ENCODE peak calls at places on chromosomes 1 and 21, in seven cellular contexts. J, X, C, P, I, E and B are unnamed samples.

GRCh38 chr1:21904725-21905520 is 32.2 kb downstream of the HSPG2 start:
- DNase-seq in E (peak), C (no peak), P (peak), J (no peak), X (peak), I (peak), B (no peak)

GRCh38 chr1:17229379-17229778 is 19.5 kb upstream of the PADI3 start:
- DNase-seq in E (no peak), P (no peak), J (no peak), C (no peak), I (no peak), X (no peak), B (no peak)

GRCh38 chr1:189669846-189670245 is 807.8 kb downstream of the BRINP3 start:
- DNase-seq in I (no peak), E (no peak), P (peak), X (no peak), J (no peak), C (no peak), B (no peak)

GRCh38 chr1:96845464-96845863 is 123.9 kb downstream of the PTBP2 start:
- DNase-seq in J (no peak), P (peak), C (peak), E (peak), I (peak), X (no peak), B (no peak)

GRCh38 chr1:21534674-21535378 is 25.6 kb downstream of the ALPL start:
- DNase-seq in P (peak), I (peak), J (no peak), E (no peak), C (peak), X (no peak), B (no peak)

GRCh38 chr1:29706936-29707335 is 470.6 kb downstream of the PTPRU start:
- DNase-seq in E (no peak), X (peak), I (peak), J (peak), P (peak), C (peak), B (peak)

GRCh38 chr1:44531785-44532566 is 126.9 kb downstream of the RNF220 start:
- DNase-seq in I (no peak), C (no peak), J (no peak), E (no peak), X (no peak), P (peak), B (no peak)

GRCh38 chr1:36942093-36942492 is 92.2 kb downstream of the GRIK3 start:
- DNase-seq in E (no peak), I (no peak), J (no peak), C (no peak), P (no peak), X (no peak), B (no peak)

GRCh38 chr1:23558140-23558871 is 995 bp downstream of the ID3 start:
- DNase-seq in C (no peak), E (peak), J (no peak), X (peak), I (peak), P (peak), B (no peak)

GRCh38 chr1:224929335-224930237 is at the start of gene DNAH14:
- DNase-seq in J (peak), X (peak), C (peak), P (peak), I (peak), E (peak), B (peak)

GRCh38 chr1:206495011-206495461 is 12.3 kb upstream of the RASSF5 start:
- DNase-seq in I (no peak), E (no peak), C (no peak), J (no peak), P (no peak), X (peak), B (no peak)

GRCh38 chr1:210556475-210556874 is 227.8 kb downstream of the HHAT start:
- DNase-seq in P (no peak), I (no peak), C (no peak), X (no peak), J (no peak), E (no peak), B (no peak)

GRCh38 chr1:164256456-164256855 is 302.5 kb upstream of the PBX1 start:
- DNase-seq in P (no peak), C (no peak), E (no peak), X (no peak), J (no peak), I (no peak), B (no peak)

GRCh38 chr21:45522381-45522780 is 19.9 kb downstream of the SLC19A1 start:
- DNase-seq in P (no peak), E (no peak), X (no peak), I (no peak), C (no peak), J (no peak), B (no peak)

GRCh38 chr1:55894521-55894920 is 679.4 kb upstream of the USP24 start:
- DNase-seq in E (no peak), J (no peak), X (no peak), I (no peak), C (no peak), P (peak), B (no peak)

GRCh38 chr1:66333463-66334232 is 200.3 kb upstream of the SGIP1 start:
- DNase-seq in P (no peak), J (no peak), C (peak), X (no peak), E (peak), I (no peak), B (no peak)

GRCh38 chr1:205444300-205444930 is 11.4 kb downstream of the BLACAT1 start:
- DNase-seq in C (no peak), X (no peak), E (no peak), P (no peak), I (no peak), J (no peak), B (no peak)

GRCh38 chr1:99268021-99268420 is 3.7 kb downstream of the PLPPR4 start:
- DNase-seq in E (no peak), I (no peak), P (no peak), J (no peak), C (no peak), X (no peak), B (no peak)

GRCh38 chr1:16252912-16253311 is 15.9 kb upstream of the CPLANE2 start:
- DNase-seq in I (no peak), J (no peak), C (no peak), E (no peak), P (no peak), X (no peak), B (no peak)

GRCh38 chr1:206582537-206583460 is 29.5 kb downstream of the EIF2D start:
- DNase-seq in I (no peak), P (no peak), E (no peak), J (peak), X (no peak), C (no peak), B (no peak)

GRCh38 chr1:213374369-213374768 is 323.3 kb downstream of the RPS6KC1 start:
- DNase-seq in J (peak), P (peak), X (peak), C (peak), I (peak), E (peak), B (peak)

GRCh38 chr21:45612096-45613019 is 31.2 kb upstream of the PCBP3 start:
- DNase-seq in X (peak), E (no peak), I (no peak), J (no peak), P (peak), C (no peak), B (no peak)

GRCh38 chr21:45270306-45270821 is 17.3 kb downstream of the POFUT2 start:
- DNase-seq in P (peak), I (no peak), X (peak), J (no peak), E (no peak), C (no peak), B (no peak)

GRCh38 chr1:61960999-61961398 is 218.7 kb downstream of the PATJ start:
- DNase-seq in C (peak), J (no peak), E (no peak), I (no peak), P (no peak), X (no peak), B (no peak)

GRCh38 chr1:60049188-60049587 is 24.4 kb downstream of the C1orf87 start:
- DNase-seq in J (no peak), C (no peak), X (no peak), P (no peak), I (no peak), E (no peak), B (no peak)

GRCh38 chr21:25772680-25773079 is 37.9 kb downstream of the GABPA start:
- DNase-seq in P (peak), E (no peak), I (no peak), X (no peak), C (no peak), J (no peak), B (no peak)

GRCh38 chr1:51636765-51637522 is 20.1 kb downstream of the OSBPL9 start:
- DNase-seq in E (no peak), C (no peak), J (no peak), I (no peak), X (peak), P (peak), B (no peak)

GRCh38 chr21:43824250-43824882 is 35.0 kb downstream of the RRP1 start:
- DNase-seq in X (no peak), P (peak), J (no peak), C (no peak), E (no peak), I (no peak), B (no peak)

GRCh38 chr21:44954281-44954771 is 14.5 kb downstream of the SLX9 start:
- DNase-seq in J (no peak), I (no peak), X (peak), C (no peak), P (no peak), E (peak), B (no peak)

GRCh38 chr1:19344372-19344810 is 32.3 kb downstream of the SLC66A1 start:
- DNase-seq in P (peak), X (peak), J (peak), C (peak), I (peak), E (peak), B (peak)

GRCh38 chr1:206459703-206460102 is 10.6 kb upstream of the IKBKE start:
- DNase-seq in P (no peak), X (no peak), J (no peak), C (no peak), I (no peak), E (no peak), B (no peak)

GRCh38 chr1:176241385-176242015 is 34.4 kb upstream of the COP1 start:
- DNase-seq in P (peak), E (no peak), C (no peak), X (no peak), J (no peak), I (no peak), B (no peak)

GRCh38 chr1:84164567-84165021 is 20.5 kb downstream of the PRKACB start:
- DNase-seq in J (no peak), I (no peak), E (no peak), P (peak), C (no peak), X (no peak), B (no peak)

GRCh38 chr1:38140025-38140487 is 93.5 kb upstream of the POU3F1 start:
- DNase-seq in I (no peak), X (no peak), P (peak), C (peak), J (no peak), E (no peak), B (peak)

GRCh38 chr1:16246961-16247360 is 10.0 kb upstream of the CPLANE2 start:
- DNase-seq in X (peak), E (no peak), I (no peak), P (no peak), J (no peak), C (no peak), B (no peak)

GRCh38 chr1:1852619-1853414 is 38.1 kb downstream of the GNB1 start:
- DNase-seq in I (no peak), P (no peak), C (no peak), J (no peak), X (no peak), E (no peak), B (no peak)

GRCh38 chr1:155984341-155984740 is 6.0 kb upstream of the ARHGEF2 start:
- DNase-seq in X (no peak), C (peak), I (no peak), J (no peak), E (no peak), P (no peak), B (peak)

GRCh38 chr1:26440259-26440658 is 8.1 kb downstream of the DHDDS start:
- DNase-seq in X (no peak), E (no peak), P (no peak), C (no peak), J (no peak), I (no peak), B (no peak)

GRCh38 chr1:185694081-185694480 is 40.1 kb upstream of the HMCN1 start:
- DNase-seq in C (no peak), X (no peak), E (no peak), J (no peak), P (peak), I (peak), B (no peak)